ENCODE peak calls at places on chromosome 20, in eight cellular contexts. One of them, this sample, is unnamed.

GRCh38 chr20:1467355-1468116 is 887 bp upstream of the NSFL1C start:
- DNase-seq in T47D: peak
- DNase-seq in astrocyte of the spinal cord: no peak
- DNase-seq in kidney tubule cell: peak
- DNase-seq in left cardiac atrium: peak
- DNase-seq in gastrocnemius medialis: peak
- DNase-seq in Calu3: peak
- DNase-seq in pancreas: peak
- DNase-seq in this sample: no peak

GRCh38 chr20:23691675-23692074 is 2.8 kb upstream of the CST4 start:
- DNase-seq in astrocyte of the spinal cord: no peak
- DNase-seq in kidney tubule cell: peak
- DNase-seq in gastrocnemius medialis: no peak
- DNase-seq in T47D: no peak
- DNase-seq in left cardiac atrium: no peak
- DNase-seq in Calu3: no peak
- DNase-seq in pancreas: no peak
- DNase-seq in this sample: no peak

GRCh38 chr20:24063100-24063499 is 74.5 kb upstream of the GGTLC1 start:
- DNase-seq in gastrocnemius medialis: no peak
- DNase-seq in left cardiac atrium: no peak
- DNase-seq in pancreas: no peak
- DNase-seq in astrocyte of the spinal cord: no peak
- DNase-seq in Calu3: no peak
- DNase-seq in T47D: no peak
- DNase-seq in kidney tubule cell: no peak
- DNase-seq in this sample: no peak

GRCh38 chr20:31569163-31570020 is 35.7 kb upstream of the ID1 start:
- DNase-seq in left cardiac atrium: peak
- DNase-seq in pancreas: peak
- DNase-seq in gastrocnemius medialis: no peak
- DNase-seq in kidney tubule cell: peak
- DNase-seq in T47D: peak
- DNase-seq in astrocyte of the spinal cord: peak
- DNase-seq in Calu3: peak
- DNase-seq in this sample: peak

GRCh38 chr20:32456869-32457421 is 98.8 kb downstream of the ASXL1 start:
- DNase-seq in left cardiac atrium: no peak
- DNase-seq in T47D: no peak
- DNase-seq in pancreas: peak
- DNase-seq in kidney tubule cell: peak
- DNase-seq in Calu3: no peak
- DNase-seq in astrocyte of the spinal cord: peak
- DNase-seq in gastrocnemius medialis: no peak
- DNase-seq in this sample: peak

GRCh38 chr20:34242879-34243278 is 1.7 kb downstream of the ASIP start:
- DNase-seq in left cardiac atrium: no peak
- DNase-seq in gastrocnemius medialis: no peak
- DNase-seq in Calu3: no peak
- DNase-seq in astrocyte of the spinal cord: no peak
- DNase-seq in pancreas: no peak
- DNase-seq in kidney tubule cell: no peak
- DNase-seq in T47D: no peak
- DNase-seq in this sample: no peak

GRCh38 chr20:25223765-25224720 is 23.8 kb upstream of the PYGB start:
- DNase-seq in pancreas: no peak
- DNase-seq in astrocyte of the spinal cord: no peak
- DNase-seq in left cardiac atrium: no peak
- DNase-seq in T47D: no peak
- DNase-seq in gastrocnemius medialis: no peak
- DNase-seq in Calu3: no peak
- DNase-seq in kidney tubule cell: no peak
- DNase-seq in this sample: no peak

GRCh38 chr20:58547527-58548475 is 32.6 kb upstream of the APCDD1L start:
- DNase-seq in pancreas: no peak
- DNase-seq in gastrocnemius medialis: no peak
- DNase-seq in Calu3: no peak
- DNase-seq in left cardiac atrium: no peak
- DNase-seq in T47D: no peak
- DNase-seq in astrocyte of the spinal cord: peak
- DNase-seq in kidney tubule cell: peak
- DNase-seq in this sample: no peak

GRCh38 chr20:23746321-23746720 is 4.4 kb downstream of the CST1 start:
- DNase-seq in T47D: no peak
- DNase-seq in kidney tubule cell: no peak
- DNase-seq in Calu3: no peak
- DNase-seq in astrocyte of the spinal cord: no peak
- DNase-seq in pancreas: no peak
- DNase-seq in gastrocnemius medialis: no peak
- DNase-seq in left cardiac atrium: no peak
- DNase-seq in this sample: no peak

GRCh38 chr20:31605902-31606677 is 1.0 kb downstream of the ID1 start:
- DNase-seq in gastrocnemius medialis: no peak
- DNase-seq in kidney tubule cell: peak
- DNase-seq in astrocyte of the spinal cord: no peak
- DNase-seq in pancreas: no peak
- DNase-seq in left cardiac atrium: peak
- DNase-seq in Calu3: peak
- DNase-seq in T47D: peak
- DNase-seq in this sample: peak

GRCh38 chr20:56343861-56344381 is 14.9 kb upstream of the FAM210B start:
- DNase-seq in Calu3: peak
- DNase-seq in astrocyte of the spinal cord: peak
- DNase-seq in left cardiac atrium: peak
- DNase-seq in kidney tubule cell: peak
- DNase-seq in T47D: peak
- DNase-seq in gastrocnemius medialis: no peak
- DNase-seq in pancreas: peak
- DNase-seq in this sample: no peak

GRCh38 chr20:12047838-12048432 is 130.2 kb downstream of the BTBD3 start:
- DNase-seq in pancreas: no peak
- DNase-seq in T47D: no peak
- DNase-seq in astrocyte of the spinal cord: peak
- DNase-seq in Calu3: no peak
- DNase-seq in kidney tubule cell: peak
- DNase-seq in left cardiac atrium: no peak
- DNase-seq in gastrocnemius medialis: no peak
- DNase-seq in this sample: no peak

GRCh38 chr20:61736751-61737310 is 328.9 kb downstream of the TAF4 start:
- DNase-seq in astrocyte of the spinal cord: no peak
- DNase-seq in pancreas: no peak
- DNase-seq in kidney tubule cell: no peak
- DNase-seq in T47D: no peak
- DNase-seq in gastrocnemius medialis: no peak
- DNase-seq in left cardiac atrium: peak
- DNase-seq in Calu3: no peak
- DNase-seq in this sample: peak

GRCh38 chr20:54223751-54224150 is 15.9 kb downstream of the PFDN4 start:
- DNase-seq in pancreas: no peak
- DNase-seq in Calu3: no peak
- DNase-seq in astrocyte of the spinal cord: no peak
- DNase-seq in left cardiac atrium: no peak
- DNase-seq in kidney tubule cell: peak
- DNase-seq in gastrocnemius medialis: no peak
- DNase-seq in T47D: no peak
- DNase-seq in this sample: no peak

GRCh38 chr20:44102582-44102981 is 84.4 kb downstream of the JPH2 start:
- DNase-seq in left cardiac atrium: no peak
- DNase-seq in kidney tubule cell: no peak
- DNase-seq in pancreas: no peak
- DNase-seq in astrocyte of the spinal cord: no peak
- DNase-seq in Calu3: no peak
- DNase-seq in gastrocnemius medialis: no peak
- DNase-seq in T47D: no peak
- DNase-seq in this sample: no peak

GRCh38 chr20:7178004-7178403 is 410.5 kb downstream of the BMP2 start:
- DNase-seq in gastrocnemius medialis: no peak
- DNase-seq in Calu3: no peak
- DNase-seq in left cardiac atrium: no peak
- DNase-seq in pancreas: no peak
- DNase-seq in T47D: no peak
- DNase-seq in astrocyte of the spinal cord: no peak
- DNase-seq in kidney tubule cell: no peak
- DNase-seq in this sample: no peak

GRCh38 chr20:45827030-45827652 is at the start of gene TNNC2:
- DNase-seq in pancreas: no peak
- DNase-seq in T47D: no peak
- DNase-seq in left cardiac atrium: no peak
- DNase-seq in gastrocnemius medialis: peak
- DNase-seq in astrocyte of the spinal cord: no peak
- DNase-seq in kidney tubule cell: no peak
- DNase-seq in Calu3: no peak
- DNase-seq in this sample: no peak

GRCh38 chr20:42706762-42707161 is 482.9 kb downstream of the PTPRT start:
- DNase-seq in kidney tubule cell: no peak
- DNase-seq in astrocyte of the spinal cord: no peak
- DNase-seq in gastrocnemius medialis: no peak
- DNase-seq in Calu3: no peak
- DNase-seq in T47D: no peak
- DNase-seq in left cardiac atrium: no peak
- DNase-seq in pancreas: no peak
- DNase-seq in this sample: no peak

GRCh38 chr20:57678340-57678739 is 31.5 kb downstream of the PMEPA1 start:
- DNase-seq in pancreas: no peak
- DNase-seq in astrocyte of the spinal cord: no peak
- DNase-seq in kidney tubule cell: no peak
- DNase-seq in T47D: no peak
- DNase-seq in gastrocnemius medialis: no peak
- DNase-seq in Calu3: no peak
- DNase-seq in left cardiac atrium: no peak
- DNase-seq in this sample: no peak

GRCh38 chr20:45053441-45054351 is 47.2 kb downstream of the KCNS1 start:
- DNase-seq in pancreas: no peak
- DNase-seq in gastrocnemius medialis: no peak
- DNase-seq in Calu3: no peak
- DNase-seq in left cardiac atrium: no peak
- DNase-seq in astrocyte of the spinal cord: peak
- DNase-seq in kidney tubule cell: no peak
- DNase-seq in T47D: no peak
- DNase-seq in this sample: no peak

GRCh38 chr20:50799890-50800550 is 5.2 kb downstream of the BCAS4 start:
- DNase-seq in astrocyte of the spinal cord: no peak
- DNase-seq in gastrocnemius medialis: no peak
- DNase-seq in pancreas: no peak
- DNase-seq in left cardiac atrium: no peak
- DNase-seq in T47D: no peak
- DNase-seq in kidney tubule cell: no peak
- DNase-seq in Calu3: no peak
- DNase-seq in this sample: peak

GRCh38 chr20:23156170-23156841 is 70.2 kb upstream of the CD93 start:
- DNase-seq in kidney tubule cell: peak
- DNase-seq in left cardiac atrium: no peak
- DNase-seq in gastrocnemius medialis: no peak
- DNase-seq in T47D: no peak
- DNase-seq in pancreas: no peak
- DNase-seq in astrocyte of the spinal cord: peak
- DNase-seq in Calu3: no peak
- DNase-seq in this sample: peak

GRCh38 chr20:59817846-59818245 is 115.6 kb downstream of the SYCP2 start:
- DNase-seq in kidney tubule cell: no peak
- DNase-seq in T47D: no peak
- DNase-seq in Calu3: no peak
- DNase-seq in astrocyte of the spinal cord: no peak
- DNase-seq in pancreas: no peak
- DNase-seq in left cardiac atrium: no peak
- DNase-seq in gastrocnemius medialis: no peak
- DNase-seq in this sample: no peak

GRCh38 chr20:62501801-62502495 is 26.2 kb upstream of the GATA5 start:
- DNase-seq in T47D: no peak
- DNase-seq in left cardiac atrium: no peak
- DNase-seq in pancreas: no peak
- DNase-seq in astrocyte of the spinal cord: peak
- DNase-seq in kidney tubule cell: peak
- DNase-seq in Calu3: peak
- DNase-seq in gastrocnemius medialis: no peak
- DNase-seq in this sample: no peak

GRCh38 chr20:32385541-32385940 is 27.4 kb downstream of the ASXL1 start:
- DNase-seq in left cardiac atrium: no peak
- DNase-seq in Calu3: no peak
- DNase-seq in gastrocnemius medialis: no peak
- DNase-seq in pancreas: no peak
- DNase-seq in kidney tubule cell: no peak
- DNase-seq in astrocyte of the spinal cord: no peak
- DNase-seq in T47D: no peak
- DNase-seq in this sample: no peak

GRCh38 chr20:57053798-57054552 is 212.5 kb downstream of the BMP7 start:
- DNase-seq in kidney tubule cell: no peak
- DNase-seq in gastrocnemius medialis: no peak
- DNase-seq in pancreas: no peak
- DNase-seq in T47D: no peak
- DNase-seq in astrocyte of the spinal cord: no peak
- DNase-seq in Calu3: no peak
- DNase-seq in left cardiac atrium: no peak
- DNase-seq in this sample: no peak

GRCh38 chr20:14716251-14716650 is 378.8 kb upstream of the FLRT3 start:
- DNase-seq in astrocyte of the spinal cord: no peak
- DNase-seq in Calu3: no peak
- DNase-seq in pancreas: no peak
- DNase-seq in T47D: no peak
- DNase-seq in gastrocnemius medialis: no peak
- DNase-seq in kidney tubule cell: no peak
- DNase-seq in left cardiac atrium: no peak
- DNase-seq in this sample: no peak

GRCh38 chr20:53337419-53338101 is 256.1 kb downstream of the ZNF217 start:
- DNase-seq in kidney tubule cell: peak
- DNase-seq in astrocyte of the spinal cord: no peak
- DNase-seq in gastrocnemius medialis: no peak
- DNase-seq in T47D: no peak
- DNase-seq in pancreas: no peak
- DNase-seq in Calu3: no peak
- DNase-seq in left cardiac atrium: no peak
- DNase-seq in this sample: no peak

GRCh38 chr20:19302714-19303113 is 90.3 kb downstream of the SLC24A3 start:
- DNase-seq in pancreas: no peak
- DNase-seq in kidney tubule cell: no peak
- DNase-seq in gastrocnemius medialis: no peak
- DNase-seq in left cardiac atrium: no peak
- DNase-seq in astrocyte of the spinal cord: no peak
- DNase-seq in Calu3: no peak
- DNase-seq in T47D: no peak
- DNase-seq in this sample: no peak

GRCh38 chr20:50294164-50295088 is 103.8 kb downstream of the CEBPB start:
- DNase-seq in gastrocnemius medialis: no peak
- DNase-seq in kidney tubule cell: no peak
- DNase-seq in T47D: no peak
- DNase-seq in astrocyte of the spinal cord: no peak
- DNase-seq in left cardiac atrium: no peak
- DNase-seq in Calu3: no peak
- DNase-seq in pancreas: no peak
- DNase-seq in this sample: peak

This sample was measured in psoas muscle.